ENCODE peak calls at places on chromosomes 16 and 17, in six cellular contexts. X, K, P, F, Z and B are unnamed samples.

GRCh38 chr17:83067718-83068261 is 11.6 kb upstream of the METRNL start:
- DNase-seq in X (no peak), K (peak), P (no peak), F (no peak), Z (peak), B (no peak)

GRCh38 chr17:29835438-29836351 is 94.3 kb downstream of the SSH2 start:
- DNase-seq in X (no peak), K (peak), P (peak), F (no peak), Z (peak), B (peak)

GRCh38 chr16:12187939-12188673 is 211.6 kb downstream of the SNX29 start:
- DNase-seq in X (peak), K (no peak), P (no peak), F (no peak), Z (no peak), B (no peak)

GRCh38 chr16:66444049-66444481 is 17.0 kb downstream of the BEAN1 start:
- DNase-seq in X (no peak), K (no peak), P (no peak), F (no peak), Z (no peak), B (no peak)

GRCh38 chr17:63354251-63354650 is 91.9 kb downstream of the CYB561 start:
- DNase-seq in X (no peak), K (no peak), P (peak), F (no peak), Z (peak), B (no peak)

GRCh38 chr16:3150346-3151218 is 15.8 kb downstream of the ZNF213 start:
- DNase-seq in X (peak), K (peak), P (peak), F (peak), Z (peak), B (peak)

GRCh38 chr16:50627419-50627818 is 53.7 kb downstream of the SNX20 start:
- DNase-seq in X (peak), K (no peak), P (peak), F (no peak), Z (peak), B (no peak)

GRCh38 chr16:86814256-86814655 is 235.9 kb downstream of the FOXL1 start:
- DNase-seq in X (no peak), K (no peak), P (no peak), F (no peak), Z (no peak), B (no peak)

GRCh38 chr16:15435216-15435864 is 952 bp downstream of the BMERB1 start:
- DNase-seq in X (peak), K (no peak), P (no peak), F (no peak), Z (peak), B (no peak)

GRCh38 chr16:82761858-82762257 is 135.1 kb downstream of the CDH13 start:
- DNase-seq in X (no peak), K (no peak), P (peak), F (no peak), Z (peak), B (no peak)

GRCh38 chr16:64397945-64398508 is 723.8 kb downstream of the CDH11 start:
- DNase-seq in X (no peak), K (no peak), P (peak), F (no peak), Z (peak), B (no peak)

GRCh38 chr16:77344306-77344705 is 90.5 kb downstream of the ADAMTS18 start:
- DNase-seq in X (peak), K (no peak), P (no peak), F (no peak), Z (peak), B (peak)

GRCh38 chr17:199806-200603 is 18.6 kb upstream of the DOC2B start:
- DNase-seq in X (no peak), K (no peak), P (peak), F (no peak), Z (no peak), B (no peak)

GRCh38 chr17:42655528-42655927 is 3.6 kb upstream of the TUBG2 start:
- DNase-seq in X (no peak), K (no peak), P (no peak), F (no peak), Z (peak), B (peak)

GRCh38 chr17:81510524-81510797 is 2.1 kb downstream of the ACTG1 start:
- DNase-seq in X (no peak), K (no peak), P (peak), F (no peak), Z (no peak), B (no peak)